ENCODE peak calls at places on chromosomes 6 and 20, in seven cellular contexts. One of them, this sample, is unnamed.

GRCh38 chr6:158384671-158385110 is 72.4 kb downstream of the TULP4 start:
- DNase-seq in fibroblast of mammary gland: no peak
- DNase-seq in B cell: no peak
- DNase-seq in colonic mucosa: no peak
- DNase-seq in CD4-positive, alpha-beta T cell: no peak
- DNase-seq in nephron progenitor cell: no peak
- DNase-seq in CD8-positive, alpha-beta T cell: no peak
- DNase-seq in this sample: no peak

GRCh38 chr6:36150283-36150682 is 20.0 kb downstream of the MAPK13 start:
- DNase-seq in fibroblast of mammary gland: peak; percentile 41
- DNase-seq in B cell: no peak
- DNase-seq in colonic mucosa: no peak
- DNase-seq in CD4-positive, alpha-beta T cell: no peak
- DNase-seq in nephron progenitor cell: no peak
- DNase-seq in CD8-positive, alpha-beta T cell: no peak
- DNase-seq in this sample: no peak

GRCh38 chr6:14348389-14348788 is 230.8 kb downstream of the CD83 start:
- DNase-seq in fibroblast of mammary gland: no peak
- DNase-seq in B cell: no peak
- DNase-seq in colonic mucosa: no peak
- DNase-seq in CD4-positive, alpha-beta T cell: no peak
- DNase-seq in nephron progenitor cell: no peak
- DNase-seq in CD8-positive, alpha-beta T cell: no peak
- DNase-seq in this sample: no peak

GRCh38 chr6:136921936-136922679 is at the start of gene SLC35D3:
- DNase-seq in fibroblast of mammary gland: no peak
- DNase-seq in B cell: no peak
- DNase-seq in colonic mucosa: no peak
- DNase-seq in CD4-positive, alpha-beta T cell: no peak
- DNase-seq in nephron progenitor cell: peak; percentile 63
- DNase-seq in CD8-positive, alpha-beta T cell: no peak
- DNase-seq in this sample: no peak

GRCh38 chr6:37524919-37525318 is 25.2 kb upstream of the CCDC167 start:
- DNase-seq in fibroblast of mammary gland: no peak
- DNase-seq in B cell: no peak
- DNase-seq in colonic mucosa: no peak
- DNase-seq in CD4-positive, alpha-beta T cell: no peak
- DNase-seq in nephron progenitor cell: no peak
- DNase-seq in CD8-positive, alpha-beta T cell: no peak
- DNase-seq in this sample: no peak

GRCh38 chr6:151391021-151391470 is 313 bp downstream of the ZBTB2 start:
- DNase-seq in fibroblast of mammary gland: peak; percentile 55
- DNase-seq in B cell: peak; percentile 84
- DNase-seq in colonic mucosa: peak; percentile 84
- DNase-seq in CD4-positive, alpha-beta T cell: peak; percentile 83
- DNase-seq in nephron progenitor cell: peak; percentile 79
- DNase-seq in CD8-positive, alpha-beta T cell: peak; percentile 82
- DNase-seq in this sample: peak; percentile 91

GRCh38 chr6:3549314-3549940 is 92.6 kb upstream of the SLC22A23 start:
- DNase-seq in fibroblast of mammary gland: peak; percentile 17
- DNase-seq in B cell: no peak
- DNase-seq in colonic mucosa: no peak
- DNase-seq in CD4-positive, alpha-beta T cell: no peak
- DNase-seq in nephron progenitor cell: no peak
- DNase-seq in CD8-positive, alpha-beta T cell: no peak
- DNase-seq in this sample: peak; percentile 25

GRCh38 chr6:145544031-145544430 is 191.3 kb downstream of the EPM2A start:
- DNase-seq in fibroblast of mammary gland: peak; percentile 93
- DNase-seq in B cell: no peak
- DNase-seq in colonic mucosa: no peak
- DNase-seq in CD4-positive, alpha-beta T cell: no peak
- DNase-seq in nephron progenitor cell: no peak
- DNase-seq in CD8-positive, alpha-beta T cell: no peak
- DNase-seq in this sample: no peak

GRCh38 chr6:5697508-5697907 is 309.2 kb downstream of the NRN1 start:
- DNase-seq in fibroblast of mammary gland: no peak
- DNase-seq in B cell: no peak
- DNase-seq in colonic mucosa: no peak
- DNase-seq in CD4-positive, alpha-beta T cell: no peak
- DNase-seq in nephron progenitor cell: no peak
- DNase-seq in CD8-positive, alpha-beta T cell: no peak
- DNase-seq in this sample: no peak

GRCh38 chr20:5531318-5532081 is 214.7 kb upstream of the PROKR2 start:
- DNase-seq in fibroblast of mammary gland: peak; percentile 71
- DNase-seq in B cell: no peak
- DNase-seq in colonic mucosa: no peak
- DNase-seq in CD4-positive, alpha-beta T cell: no peak
- DNase-seq in nephron progenitor cell: no peak
- DNase-seq in CD8-positive, alpha-beta T cell: no peak
- DNase-seq in this sample: peak; percentile 70

GRCh38 chr6:18302561-18303439 is 38.5 kb upstream of the DEK start:
- DNase-seq in fibroblast of mammary gland: peak; percentile 45
- DNase-seq in B cell: no peak
- DNase-seq in colonic mucosa: no peak
- DNase-seq in CD4-positive, alpha-beta T cell: no peak
- DNase-seq in nephron progenitor cell: no peak
- DNase-seq in CD8-positive, alpha-beta T cell: no peak
- DNase-seq in this sample: peak; percentile 30

GRCh38 chr20:20215976-20216727 is 151.8 kb upstream of the INSM1 start:
- DNase-seq in fibroblast of mammary gland: no peak
- DNase-seq in B cell: no peak
- DNase-seq in colonic mucosa: no peak
- DNase-seq in CD4-positive, alpha-beta T cell: no peak
- DNase-seq in nephron progenitor cell: no peak
- DNase-seq in CD8-positive, alpha-beta T cell: peak; percentile 31
- DNase-seq in this sample: no peak

GRCh38 chr6:142702501-142703460 is 242.2 kb downstream of the HIVEP2 start:
- DNase-seq in fibroblast of mammary gland: no peak
- DNase-seq in B cell: peak; percentile 46
- DNase-seq in colonic mucosa: peak; percentile 27
- DNase-seq in CD4-positive, alpha-beta T cell: no peak
- DNase-seq in nephron progenitor cell: no peak
- DNase-seq in CD8-positive, alpha-beta T cell: no peak
- DNase-seq in this sample: no peak

GRCh38 chr20:41631826-41632225 is 13.6 kb upstream of the CHD6 start:
- DNase-seq in fibroblast of mammary gland: peak; percentile 87
- DNase-seq in B cell: no peak
- DNase-seq in colonic mucosa: no peak
- DNase-seq in CD4-positive, alpha-beta T cell: no peak
- DNase-seq in nephron progenitor cell: no peak
- DNase-seq in CD8-positive, alpha-beta T cell: no peak
- DNase-seq in this sample: no peak

GRCh38 chr20:555933-556332 is 12.3 kb upstream of the CSNK2A1 start:
- DNase-seq in fibroblast of mammary gland: no peak
- DNase-seq in B cell: no peak
- DNase-seq in colonic mucosa: peak; percentile 61
- DNase-seq in CD4-positive, alpha-beta T cell: no peak
- DNase-seq in nephron progenitor cell: no peak
- DNase-seq in CD8-positive, alpha-beta T cell: no peak
- DNase-seq in this sample: no peak

DNA sequence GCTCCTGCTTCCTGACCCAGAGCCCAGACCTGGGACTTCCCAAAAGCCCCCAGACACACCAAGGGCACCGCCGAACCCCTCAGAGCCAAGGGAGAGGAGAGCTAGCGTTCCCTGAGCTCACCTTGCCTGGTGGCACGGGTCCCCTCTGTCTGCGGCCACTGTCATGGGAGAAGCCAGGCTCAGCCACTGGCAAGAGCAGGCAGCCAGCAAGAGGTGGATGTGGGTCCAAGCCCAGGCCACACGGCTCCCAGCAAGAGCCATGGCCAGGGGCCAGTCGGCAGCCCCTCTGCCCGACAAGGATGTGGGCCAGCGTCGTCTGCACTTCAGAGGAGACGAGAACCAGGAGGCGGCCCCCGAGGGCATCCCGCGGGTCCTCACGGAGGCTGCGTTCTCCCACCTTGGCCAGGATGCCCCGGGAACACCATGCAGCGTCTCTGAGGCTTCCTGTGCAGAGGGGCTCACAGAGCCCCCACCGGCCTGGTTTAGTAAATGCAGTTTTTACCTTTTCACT is 2.2 kb upstream of the PPDPF start:
- DNase-seq in fibroblast of mammary gland: no peak
- DNase-seq in B cell: no peak
- DNase-seq in colonic mucosa: no peak
- DNase-seq in CD4-positive, alpha-beta T cell: no peak
- DNase-seq in nephron progenitor cell: no peak
- DNase-seq in CD8-positive, alpha-beta T cell: no peak
- DNase-seq in this sample: no peak
- TF ChIP-seq CTCF in fibroblast of mammary gland: no peak
- TF ChIP-seq CTCF in B cell: no peak
- TF ChIP-seq CTCF in colonic mucosa: no peak
- TF ChIP-seq CTCF in CD4-positive, alpha-beta T cell: no peak
- TF ChIP-seq CTCF in nephron progenitor cell: peak; percentile 6
- TF ChIP-seq CTCF in CD8-positive, alpha-beta T cell: no peak
- TF ChIP-seq CTCF in this sample: no peak

GRCh38 chr6:24668997-24669361 is 2.1 kb downstream of the ACOT13 start:
- DNase-seq in fibroblast of mammary gland: no peak
- DNase-seq in B cell: no peak
- DNase-seq in colonic mucosa: no peak
- DNase-seq in CD4-positive, alpha-beta T cell: no peak
- DNase-seq in nephron progenitor cell: no peak
- DNase-seq in CD8-positive, alpha-beta T cell: no peak
- DNase-seq in this sample: no peak

GRCh38 chr6:24664049-24664987 is 2.4 kb downstream of the TDP2 start:
- DNase-seq in fibroblast of mammary gland: no peak
- DNase-seq in B cell: no peak
- DNase-seq in colonic mucosa: peak; percentile 55
- DNase-seq in CD4-positive, alpha-beta T cell: no peak
- DNase-seq in nephron progenitor cell: no peak
- DNase-seq in CD8-positive, alpha-beta T cell: no peak
- DNase-seq in this sample: no peak

GRCh38 chr6:24667378-24667803 is 514 bp downstream of the ACOT13 start:
- DNase-seq in fibroblast of mammary gland: peak; percentile 20
- DNase-seq in B cell: no peak
- DNase-seq in colonic mucosa: peak; percentile 76
- DNase-seq in CD4-positive, alpha-beta T cell: no peak
- DNase-seq in nephron progenitor cell: no peak
- DNase-seq in CD8-positive, alpha-beta T cell: no peak
- DNase-seq in this sample: no peak

GRCh38 chr6:24666097-24666615 is 543 bp downstream of the TDP2 start:
- DNase-seq in fibroblast of mammary gland: peak; percentile 21
- DNase-seq in B cell: peak; percentile 57
- DNase-seq in colonic mucosa: no peak
- DNase-seq in CD4-positive, alpha-beta T cell: no peak
- DNase-seq in nephron progenitor cell: peak; percentile 58
- DNase-seq in CD8-positive, alpha-beta T cell: peak; percentile 56
- DNase-seq in this sample: no peak

GRCh38 chr6:24666616-24667377 is at the start of the genes ACOT13 and TDP2:
- DNase-seq in fibroblast of mammary gland: peak; percentile 95
- DNase-seq in B cell: peak; percentile 94
- DNase-seq in colonic mucosa: peak; percentile 94
- DNase-seq in CD4-positive, alpha-beta T cell: peak; percentile 92
- DNase-seq in nephron progenitor cell: peak; percentile 95
- DNase-seq in CD8-positive, alpha-beta T cell: peak; percentile 95
- DNase-seq in this sample: peak; percentile 99
- TF ChIP-seq CTCF in fibroblast of mammary gland: peak; percentile 52
- TF ChIP-seq CTCF in B cell: peak; percentile 67
- TF ChIP-seq CTCF in colonic mucosa: peak; percentile 39
- TF ChIP-seq CTCF in CD4-positive, alpha-beta T cell: peak; percentile 39
- TF ChIP-seq CTCF in nephron progenitor cell: peak; percentile 55
- TF ChIP-seq CTCF in CD8-positive, alpha-beta T cell: peak; percentile 54
- TF ChIP-seq CTCF in this sample: peak; percentile 57

DNA sequence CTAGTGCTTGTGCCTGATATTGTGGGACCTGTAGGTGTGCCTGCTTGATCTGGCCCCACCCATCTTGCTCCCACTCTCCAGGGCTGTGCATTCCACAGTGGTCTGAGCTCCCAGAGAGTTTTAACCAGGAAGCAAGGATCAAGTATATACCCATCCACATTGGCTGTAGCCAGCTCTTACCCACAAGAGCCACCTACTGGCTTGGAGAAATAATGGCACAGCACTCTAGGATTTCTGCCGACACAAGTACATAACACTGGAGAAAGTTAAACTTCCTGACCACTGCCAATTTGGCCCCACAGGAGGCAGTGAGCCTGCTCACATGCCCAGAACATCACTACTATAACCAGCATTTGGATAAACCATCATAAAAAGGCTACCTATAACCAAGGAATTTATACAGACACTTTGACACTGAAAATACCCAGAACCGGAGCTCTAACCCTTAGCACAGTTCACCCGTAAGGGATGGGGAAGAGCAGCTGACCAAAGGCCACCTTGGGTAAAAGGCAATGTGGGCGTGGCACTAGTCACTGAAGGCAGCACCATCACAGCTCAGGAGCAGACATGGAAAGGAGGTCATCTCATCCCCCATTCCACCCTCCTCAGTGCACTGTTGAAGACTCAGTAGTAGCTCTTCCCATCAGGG is 440.4 kb downstream of the BTBD3 start:
- DNase-seq in fibroblast of mammary gland: peak; percentile 15
- DNase-seq in B cell: no peak
- DNase-seq in colonic mucosa: no peak
- DNase-seq in CD4-positive, alpha-beta T cell: no peak
- DNase-seq in nephron progenitor cell: no peak
- DNase-seq in CD8-positive, alpha-beta T cell: no peak
- DNase-seq in this sample: no peak
- TF ChIP-seq CTCF in fibroblast of mammary gland: peak; percentile 11
- TF ChIP-seq CTCF in B cell: no peak
- TF ChIP-seq CTCF in colonic mucosa: peak; percentile 13
- TF ChIP-seq CTCF in CD4-positive, alpha-beta T cell: no peak
- TF ChIP-seq CTCF in nephron progenitor cell: peak; percentile 19
- TF ChIP-seq CTCF in CD8-positive, alpha-beta T cell: no peak
- TF ChIP-seq CTCF in this sample: no peak

GRCh38 chr6:127968394-127968793 is 67.5 kb upstream of the THEMIS start:
- DNase-seq in fibroblast of mammary gland: no peak
- DNase-seq in B cell: no peak
- DNase-seq in colonic mucosa: no peak
- DNase-seq in CD4-positive, alpha-beta T cell: no peak
- DNase-seq in nephron progenitor cell: no peak
- DNase-seq in CD8-positive, alpha-beta T cell: no peak
- DNase-seq in this sample: no peak
- TF ChIP-seq CTCF in fibroblast of mammary gland: no peak
- TF ChIP-seq CTCF in B cell: no peak
- TF ChIP-seq CTCF in colonic mucosa: no peak
- TF ChIP-seq CTCF in CD4-positive, alpha-beta T cell: no peak
- TF ChIP-seq CTCF in nephron progenitor cell: no peak
- TF ChIP-seq CTCF in CD8-positive, alpha-beta T cell: no peak
- TF ChIP-seq CTCF in this sample: peak; percentile 26

DNA sequence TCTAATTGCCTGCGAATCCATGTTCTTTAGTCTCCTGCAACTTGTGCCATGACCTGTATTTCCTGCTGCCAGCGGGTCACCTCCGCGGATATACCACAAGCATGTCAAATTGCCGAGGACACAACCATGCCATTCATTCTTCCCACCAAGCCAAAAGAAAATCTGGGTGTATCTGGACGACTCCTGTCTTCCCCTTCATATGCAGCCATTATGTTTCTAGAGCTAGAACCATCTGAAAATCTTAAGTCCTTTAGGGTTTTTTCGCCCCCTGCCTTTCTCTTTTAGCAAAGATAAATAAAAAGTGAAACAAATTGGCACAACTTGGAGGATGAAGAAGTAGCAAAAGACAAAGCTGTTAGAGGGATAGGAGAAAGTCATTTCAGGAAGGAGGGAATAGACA is 242.6 kb downstream of the ARID1B start:
- DNase-seq in fibroblast of mammary gland: peak; percentile 38
- DNase-seq in B cell: no peak
- DNase-seq in colonic mucosa: no peak
- DNase-seq in CD4-positive, alpha-beta T cell: no peak
- DNase-seq in nephron progenitor cell: no peak
- DNase-seq in CD8-positive, alpha-beta T cell: no peak
- DNase-seq in this sample: no peak
- TF ChIP-seq CTCF in fibroblast of mammary gland: no peak
- TF ChIP-seq CTCF in B cell: peak; percentile 26
- TF ChIP-seq CTCF in colonic mucosa: no peak
- TF ChIP-seq CTCF in CD4-positive, alpha-beta T cell: no peak
- TF ChIP-seq CTCF in nephron progenitor cell: no peak
- TF ChIP-seq CTCF in CD8-positive, alpha-beta T cell: no peak
- TF ChIP-seq CTCF in this sample: peak; percentile 50